ENCODE peak calls at places on chromosomes 16 and 17, in four cellular contexts. U is GM12878, S is H1, A is HepG2. D is an unnamed sample.

GRCh38 chr16:48381201-48381600 is 4.0 kb downstream of the SIAH1 start:
- DNase-seq in U (no peak), S (no peak), A (no peak), D (no peak)

GRCh38 chr17:81711814-81712467 is at the start of gene SLC25A10:
- DNase-seq in U (no peak), S (peak; percentile 85), A (peak; percentile 89), D (peak; percentile 46)

GRCh38 chr16:50908468-50908867 is 166.6 kb downstream of the CYLD start:
- DNase-seq in A (no peak), U (no peak), S (no peak), D (no peak)

GRCh38 chr17:8835631-8836364 is 31.7 kb downstream of the PIK3R6 start:
- DNase-seq in U (no peak), A (no peak), S (peak; percentile 34), D (no peak)

GRCh38 chr17:65455972-65456343 is 105.5 kb downstream of the AXIN2 start:
- DNase-seq in S (peak; percentile 48), U (no peak), A (peak; percentile 45), D (no peak)

GRCh38 chr16:71499775-71500364 is 10.7 kb upstream of the ZNF19 start:
- DNase-seq in S (peak; percentile 60), U (peak; percentile 28), A (peak; percentile 68), D (peak; percentile 66)

GRCh38 chr16:56614549-56614991 is 6.2 kb downstream of the MT2A start:
- DNase-seq in A (peak; percentile 39), S (no peak), U (no peak), D (no peak)

GRCh38 chr16:65601781-65602180 is 479.9 kb upstream of the CDH11 start:
- DNase-seq in S (no peak), U (no peak), A (no peak), D (no peak)

GRCh38 chr16:10949424-10949970 is 5.1 kb downstream of the CLEC16A start:
- DNase-seq in U (peak; percentile 91), A (no peak), S (peak; percentile 63), D (peak; percentile 48)

GRCh38 chr17:17235212-17236174 is 1.5 kb downstream of the FLCN start:
- DNase-seq in A (peak; percentile 22), S (no peak), U (no peak), D (no peak)
- TF ChIP-seq ZNF274 in A (no peak), S (no peak), U (no peak), D (no peak)

GRCh38 chr17:72501404-72502110 is 380.7 kb downstream of the SOX9 start:
- DNase-seq in A (peak; percentile 89), U (no peak), S (no peak), D (no peak)

GRCh38 chr17:72504783-72505182 is 384.0 kb downstream of the SOX9 start:
- DNase-seq in S (no peak), U (no peak), A (no peak), D (no peak)

GRCh38 chr17:72503556-72503955 is 382.7 kb downstream of the SOX9 start:
- DNase-seq in S (no peak), A (no peak), U (no peak), D (no peak)

GRCh38 chr17:72502940-72503341 is 382.1 kb downstream of the SOX9 start:
- DNase-seq in S (no peak), A (no peak), U (no peak), D (no peak)

DNA sequence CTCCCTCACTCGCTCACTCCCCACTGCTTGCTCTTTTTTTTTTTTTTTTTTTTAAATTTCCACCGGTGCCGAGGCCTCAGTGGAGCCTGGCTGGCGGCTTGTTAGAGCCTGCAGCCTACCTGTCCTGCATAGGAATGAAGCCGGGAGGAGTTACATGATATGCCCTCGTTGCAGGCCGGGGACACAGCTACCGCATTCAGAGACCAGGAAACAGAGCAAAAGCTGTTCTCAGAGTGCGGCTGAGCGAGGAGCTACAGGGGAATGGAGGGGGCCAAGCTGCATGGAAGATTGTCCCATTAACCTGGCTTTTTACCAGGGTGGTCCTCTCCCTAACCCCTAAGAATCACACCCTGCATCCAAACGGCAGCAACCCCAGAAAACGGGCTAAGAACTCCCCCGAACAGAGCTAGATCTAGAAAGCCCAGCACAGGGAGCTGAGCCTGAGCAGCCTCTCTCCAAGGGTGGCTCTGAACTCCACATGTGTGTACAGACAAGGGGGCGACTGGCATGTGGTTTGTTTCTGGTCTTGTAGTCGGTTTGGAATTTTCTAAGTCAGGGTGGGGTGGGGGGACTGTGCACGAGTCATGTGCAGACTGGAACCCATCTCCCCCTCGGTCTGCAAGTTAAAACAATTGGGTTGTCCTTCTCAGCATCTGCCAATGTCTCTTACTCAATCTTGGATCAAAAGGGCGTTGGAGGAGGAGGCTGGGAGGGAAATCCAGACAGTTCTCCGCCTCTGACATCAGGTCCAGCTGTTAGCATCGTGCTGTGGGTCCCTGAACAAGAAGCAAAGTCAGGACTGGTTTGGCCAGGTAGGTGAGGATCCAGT is 381.5 kb downstream of the SOX9 start:
- DNase-seq in S (no peak), A (peak; percentile 93), U (no peak), D (no peak)
- TF ChIP-seq SUZ12 in S (no peak), A (no peak), U (no peak), D (no peak)

GRCh38 chr16:24138024-24138423 is 118.1 kb upstream of the CACNG3 start:
- DNase-seq in S (no peak), U (no peak), A (no peak), D (no peak)
- H3K4me1 ChIP-seq in S (peaks cover 23% of the 10 kb centered on the region), U (no peaks in the 10 kb centered on the region), A (no peaks in the 10 kb centered on the region), D (peaks cover 7% of the 10 kb centered on the region)

GRCh38 chr17:79937435-79937870 is 98.2 kb upstream of the CBX4 start:
- DNase-seq in A (no peak), U (no peak), S (no peak), D (no peak)

GRCh38 chr17:79940381-79941087 is 95.1 kb downstream of the TBC1D16 start:
- DNase-seq in U (no peak), A (no peak), S (no peak), D (no peak)

GRCh38 chr17:79937981-79938695 is 97.5 kb downstream of the TBC1D16 start:
- DNase-seq in U (no peak), A (no peak), S (no peak), D (no peak)

GRCh38 chr17:79939755-79940154 is 95.9 kb downstream of the TBC1D16 start:
- DNase-seq in U (no peak), A (no peak), S (no peak), D (no peak)

GRCh38 chr17:79938696-79939435 is 96.8 kb downstream of the TBC1D16 start:
- DNase-seq in A (peak; percentile 79), S (no peak), U (no peak), D (no peak)
- TF ChIP-seq ZNF274 in A (no peak), S (no peak), U (no peak), D (no peak)